ENCODE peak calls at places on chromosomes 13 and 19, in seven cellular contexts. W is kidney tubule cell, S is NCI-H774, I is HuH-7.5, C is SW480, F is colonic mucosa, R is amniotic epithelial cell. Q is an unnamed sample.

GRCh38 chr13:109727251-109727650 is 59.1 kb downstream of the IRS2 start:
- DNase-seq in W (no peak), S (no peak), I (no peak), C (no peak), F (no peak), R (no peak), Q (no peak)

GRCh38 chr19:33953023-33953422 is 156.4 kb downstream of the KCTD15 start:
- DNase-seq in W (no peak), S (no peak), I (no peak), C (peak; percentile 40), F (no peak), R (no peak), Q (no peak)

GRCh38 chr19:3210347-3211017 is 14.0 kb upstream of the CELF5 start:
- DNase-seq in W (peak; percentile 51), S (no peak), I (peak; percentile 96), C (no peak), F (peak; percentile 68), R (peak; percentile 10), Q (peak; percentile 60)

GRCh38 chr13:109957875-109958274 is 171.5 kb upstream of the IRS2 start:
- DNase-seq in W (no peak), S (no peak), I (no peak), C (no peak), F (no peak), R (no peak), Q (no peak)

GRCh38 chr13:44140146-44140545 is 233.5 kb upstream of the SERP2 start:
- DNase-seq in W (no peak), S (peak; percentile 73), I (no peak), C (peak; percentile 49), F (peak; percentile 76), R (no peak), Q (no peak)

GRCh38 chr19:12668937-12669271 is 2.3 kb downstream of the WDR83 start:
- DNase-seq in W (peak; percentile 57), S (no peak), I (peak; percentile 45), C (peak; percentile 53), F (peak; percentile 57), R (peak; percentile 68), Q (peak; percentile 50)

GRCh38 chr19:29819986-29820385 is 8.2 kb downstream of the CCNE1 start:
- DNase-seq in W (peak; percentile 71), S (no peak), I (no peak), C (no peak), F (no peak), R (no peak), Q (no peak)

GRCh38 chr13:45328661-45329105 is 12.3 kb downstream of the TPT1 start:
- DNase-seq in W (no peak), S (no peak), I (no peak), C (no peak), F (no peak), R (peak; percentile 90), Q (no peak)

GRCh38 chr19:6417713-6418561 is 6.7 kb downstream of the KHSRP start:
- DNase-seq in W (peak; percentile 34), S (no peak), I (peak; percentile 41), C (no peak), F (no peak), R (peak; percentile 43), Q (no peak)

GRCh38 chr13:40789275-40790231 is at the start of gene SLC25A15:
- DNase-seq in W (peak; percentile 91), S (peak; percentile 49), I (peak; percentile 84), C (peak; percentile 88), F (peak; percentile 78), R (peak; percentile 63), Q (peak; percentile 58)

GRCh38 chr19:47109541-47110375 is 3.8 kb downstream of the ZC3H4 start:
- DNase-seq in W (no peak), S (no peak), I (no peak), C (peak; percentile 77), F (peak; percentile 58), R (peak; percentile 54), Q (no peak)

GRCh38 chr19:52343548-52343947 is 7.5 kb downstream of the ZNF610 start:
- DNase-seq in W (peak; percentile 36), S (no peak), I (no peak), C (peak; percentile 33), F (peak; percentile 25), R (peak; percentile 24), Q (no peak)

GRCh38 chr19:48646912-48647216 is 877 bp upstream of the CA11 start:
- DNase-seq in W (no peak), S (no peak), I (no peak), C (no peak), F (no peak), R (no peak), Q (no peak)

GRCh38 chr13:42474954-42475353 is 99.0 kb upstream of the TNFSF11 start:
- DNase-seq in W (no peak), S (no peak), I (no peak), C (peak; percentile 80), F (no peak), R (no peak), Q (no peak)

GRCh38 chr13:113982296-113982661 is 8.4 kb upstream of the C13orf46 start:
- DNase-seq in W (no peak), S (no peak), I (no peak), C (no peak), F (no peak), R (no peak), Q (no peak)

GRCh38 chr13:42970824-42971669 is 21.0 kb downstream of the EPSTI1 start:
- DNase-seq in W (peak; percentile 71), S (no peak), I (peak; percentile 30), C (peak; percentile 76), F (peak; percentile 70), R (peak; percentile 54), Q (peak; percentile 28)

GRCh38 chr13:110294624-110295023 is 12.3 kb downstream of the COL4A1 start:
- DNase-seq in W (no peak), S (no peak), I (no peak), C (no peak), F (no peak), R (no peak), Q (no peak)

GRCh38 chr13:36412736-36413135 is 19.6 kb upstream of the CCNA1 start:
- DNase-seq in W (no peak), S (no peak), I (no peak), C (no peak), F (no peak), R (peak; percentile 65), Q (no peak)

GRCh38 chr19:40265055-40265762 is 19.9 kb downstream of the AKT2 start:
- DNase-seq in W (no peak), S (no peak), I (no peak), C (no peak), F (no peak), R (no peak), Q (no peak)

GRCh38 chr19:1217366-1217765 is 11.8 kb downstream of the STK11 start:
- DNase-seq in W (no peak), S (no peak), I (no peak), C (no peak), F (no peak), R (no peak), Q (no peak)

GRCh38 chr13:52862358-52863206 is 14.1 kb upstream of the PCDH8 start:
- DNase-seq in W (peak; percentile 33), S (no peak), I (no peak), C (no peak), F (peak; percentile 40), R (no peak), Q (peak; percentile 21)

GRCh38 chr19:56538254-56538760 is 441 bp upstream of the ZFP28 start:
- DNase-seq in W (peak; percentile 90), S (peak; percentile 24), I (peak; percentile 51), C (peak; percentile 86), F (peak; percentile 93), R (peak; percentile 87), Q (peak; percentile 95)